ENCODE peak calls at places on chromosomes 3 and 15, in four cellular contexts. Q is dorsolateral prefrontal cortex, L is esophagus squamous epithelium, P is choroid plexus epithelial cell. G is an unnamed sample.

GRCh38 chr15:79933245-79933644 is 36.4 kb upstream of the MTHFS start:
- DNase-seq in Q (no peak), L (no peak), P (no peak), G (no peak)

GRCh38 chr3:131393056-131393455 is 11.5 kb downstream of the NUDT16 start:
- DNase-seq in Q (no peak), L (no peak), P (no peak), G (peak)

GRCh38 chr3:115912372-115912771 is 289.1 kb downstream of the GAP43 start:
- DNase-seq in Q (no peak), L (no peak), P (peak), G (no peak)

GRCh38 chr15:86183765-86184491 is 104.3 kb downstream of the AGBL1 start:
- DNase-seq in Q (peak), L (no peak), P (no peak), G (peak)

GRCh38 chr3:56282341-56282740 is 185.9 kb downstream of the ERC2 start:
- DNase-seq in Q (no peak), L (no peak), P (no peak), G (peak)

GRCh38 chr3:42489116-42489936 is 13.1 kb upstream of the VIPR1 start:
- DNase-seq in Q (no peak), L (no peak), P (no peak), G (no peak)

GRCh38 chr3:157347577-157348303 is 88.9 kb upstream of the PTX3 start:
- DNase-seq in Q (no peak), L (no peak), P (peak), G (no peak)

GRCh38 chr15:33735637-33736247 is 232.6 kb upstream of the CHRM5 start:
- DNase-seq in Q (no peak), L (no peak), P (peak), G (peak)

GRCh38 chr3:111846717-111847116 is 12.3 kb upstream of the PHLDB2 start:
- DNase-seq in Q (no peak), L (no peak), P (peak), G (peak)

GRCh38 chr3:123152656-123153055 is 49.1 kb upstream of the SEC22A start:
- DNase-seq in Q (no peak), L (no peak), P (no peak), G (no peak)

G was measured in fibroblast of lung.